ENCODE peak calls at places on chromosomes 11 and 22, in seven cellular contexts. I is mesenchymal stem cell, V is IMR-90, X is trophoblast cell, S is H1, R is H9, F is neuronal stem cell. E is an unnamed sample.

GRCh38 chr11:67268684-67269268 is 2.5 kb downstream of the GRK2 start:
- DNase-seq in S (no peak), I (no peak), X (no peak), F (no peak), R (no peak), V (no peak), E (no peak)

GRCh38 chr11:17476317-17477083 is at the start of gene ABCC8:
- DNase-seq in X (no peak), R (peak), F (no peak), V (no peak), S (no peak), I (no peak), E (peak)

GRCh38 chr11:114166897-114167323 is 107.4 kb downstream of the ZBTB16 start:
- DNase-seq in X (no peak), R (no peak), S (no peak), I (peak), F (no peak), V (peak), E (no peak)

GRCh38 chr11:45983471-45983845 is 61.0 kb downstream of the LARGE2 start:
- DNase-seq in V (no peak), I (no peak), R (no peak), F (no peak), S (no peak), X (no peak), E (no peak)

GRCh38 chr22:28819253-28820096 is 19.1 kb upstream of the XBP1 start:
- DNase-seq in X (no peak), S (no peak), I (no peak), V (no peak), F (no peak), R (no peak), E (no peak)

GRCh38 chr22:35400335-35400680 is 368 bp downstream of the MCM5 start:
- DNase-seq in X (no peak), S (no peak), F (no peak), R (no peak), I (no peak), V (no peak), E (peak)

GRCh38 chr11:95788921-95789505 is 569 bp downstream of the FAM76B start:
- DNase-seq in I (peak), X (peak), S (peak), R (peak), V (peak), F (peak), E (peak)

GRCh38 chr11:57643802-57644201 is 5.9 kb downstream of the YPEL4 start:
- DNase-seq in R (no peak), S (no peak), F (no peak), V (peak), I (peak), X (no peak), E (peak)

GRCh38 chr11:2250041-2250440 is 20.3 kb downstream of the ASCL2 start:
- DNase-seq in I (no peak), F (no peak), X (no peak), V (no peak), R (no peak), S (no peak), E (no peak)

GRCh38 chr22:39292561-39293074 is 26.8 kb downstream of the RPL3 start:
- DNase-seq in R (peak), I (peak), X (peak), F (peak), V (peak), S (peak), E (peak)

GRCh38 chr11:11937957-11938356 is 70.5 kb downstream of the DKK3 start:
- DNase-seq in I (no peak), X (no peak), F (no peak), S (no peak), V (peak), R (no peak), E (no peak)

GRCh38 chr11:74169736-74170458 is 905 bp downstream of the C2CD3 start:
- DNase-seq in S (no peak), I (peak), V (no peak), F (no peak), R (no peak), X (no peak), E (peak)

GRCh38 chr11:47980907-47981621 is 705 bp downstream of the PTPRJ start:
- DNase-seq in R (peak), V (peak), F (peak), X (no peak), S (no peak), I (peak), E (peak)

GRCh38 chr11:108663154-108663877 is 1.6 kb upstream of the DDX10 start:
- DNase-seq in S (no peak), X (no peak), R (no peak), I (no peak), V (no peak), F (no peak), E (no peak)

GRCh38 chr11:96013459-96014213 is 89.7 kb upstream of the MTMR2 start:
- DNase-seq in I (no peak), S (no peak), V (no peak), X (no peak), F (no peak), R (peak), E (peak)

GRCh38 chr22:23283591-23284503 is 103.5 kb downstream of the BCR start:
- DNase-seq in V (no peak), R (no peak), I (no peak), S (no peak), X (no peak), F (no peak), E (no peak)
- H2BK120ac ChIP-seq in V (no peak), R (no peak), I (no peak), S (no peak), X (no peak), F (no peak), E (no peak)

DNA sequence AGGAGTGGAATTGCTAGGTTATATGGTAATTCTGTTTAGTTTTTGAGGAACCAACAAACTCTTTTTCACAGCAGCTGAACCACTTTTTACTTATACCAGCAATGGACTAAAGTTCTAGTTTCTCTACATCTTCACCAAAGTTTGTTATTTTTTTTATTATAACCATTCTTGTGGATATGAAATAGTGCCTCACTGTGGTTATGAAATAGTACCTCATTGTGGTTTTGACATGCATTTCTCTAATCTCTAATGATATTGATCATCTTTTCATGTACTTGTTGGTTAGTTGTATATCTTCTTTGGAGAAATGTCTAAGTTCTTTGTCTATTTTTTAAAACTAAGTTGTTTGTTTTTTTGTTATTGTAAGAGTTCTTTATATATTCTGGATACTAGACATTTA is 27.2 kb downstream of the STIM1 start:
- DNase-seq in V (no peak), S (no peak), I (no peak), F (no peak), R (no peak), X (no peak), E (no peak)
- H2AK5ac ChIP-seq in V (no peak), S (no peak), I (no peak), F (no peak), R (no peak), X (no peak), E (no peak)

GRCh38 chr11:111373590-111373989 is 5.5 kb downstream of the POU2AF1 start:
- DNase-seq in S (no peak), X (no peak), V (no peak), F (no peak), R (no peak), I (no peak), E (no peak)
- H3K27ac ChIP-seq in S (no peak), X (no peak), V (no peak), F (no peak), R (no peak), I (no peak), E (no peak)

GRCh38 chr11:6925636-6926207 is 504 bp upstream of the ZNF215 start:
- DNase-seq in X (peak), R (peak), S (no peak), F (no peak), I (peak), V (peak), E (peak)

GRCh38 chr11:6925007-6925577 is 1.1 kb upstream of the ZNF215 start:
- DNase-seq in R (no peak), X (no peak), F (no peak), I (no peak), V (no peak), S (no peak), E (no peak)

GRCh38 chr11:6928916-6929315 is 2.7 kb downstream of the ZNF215 start:
- DNase-seq in R (no peak), S (no peak), I (no peak), V (no peak), F (no peak), X (no peak), E (no peak)

GRCh38 chr11:6927030-6927617 is 898 bp downstream of the ZNF215 start:
- DNase-seq in X (no peak), R (no peak), I (no peak), V (no peak), S (no peak), F (no peak), E (peak)

DNA sequence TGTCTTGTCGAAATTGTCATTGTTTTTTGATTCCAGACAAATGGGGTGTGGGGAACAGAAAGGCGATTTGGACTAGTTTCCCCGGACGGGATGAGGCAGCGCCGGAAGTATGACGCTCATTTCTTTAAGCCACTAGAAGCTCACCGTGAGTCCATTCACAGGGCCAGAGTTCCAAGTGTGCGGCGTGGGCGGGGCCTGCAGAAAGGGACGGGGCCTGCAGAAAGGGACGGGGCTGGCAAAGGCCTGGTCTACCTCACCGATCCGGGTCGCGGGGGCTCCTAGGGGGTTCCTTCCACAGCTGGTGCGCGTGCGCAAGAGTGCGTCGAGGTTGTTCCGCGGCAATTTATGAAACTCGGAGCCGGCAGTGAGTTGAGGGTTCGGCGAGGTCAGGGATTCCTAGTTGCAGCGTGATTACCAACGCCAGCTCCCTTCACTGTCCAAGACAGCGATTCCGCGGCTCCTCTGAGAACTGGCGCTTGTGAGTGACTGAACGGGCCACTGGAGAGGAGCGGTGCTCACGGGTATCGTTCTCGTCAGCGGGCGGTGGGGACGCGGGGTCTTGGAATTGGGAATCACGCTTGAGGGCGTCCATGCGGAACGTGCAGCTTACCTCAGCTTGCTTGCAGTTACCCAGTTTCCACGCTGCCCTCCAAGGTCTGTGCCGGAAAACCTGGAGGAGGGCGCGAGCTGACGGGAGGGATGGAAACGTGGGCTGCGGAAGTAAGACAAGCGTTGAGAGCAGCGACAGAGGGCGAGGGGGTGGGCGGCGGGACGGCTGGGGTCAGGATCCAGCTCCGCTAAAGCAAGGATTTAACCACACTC is at the start of gene ZNF215:
- DNase-seq in F (peak), X (peak), I (peak), S (peak), R (peak), V (peak), E (peak)
- H2BK120ac ChIP-seq in F (no peak), X (peak), I (no peak), S (peak), R (no peak), V (peak), E (no peak)

GRCh38 chr22:47225931-47226633 is 463.6 kb downstream of the TBC1D22A start:
- DNase-seq in S (no peak), X (no peak), V (no peak), F (no peak), I (no peak), R (peak), E (no peak)
- H2AK5ac ChIP-seq in S (no peak), X (no peak), V (no peak), F (no peak), I (no peak), R (no peak), E (no peak)

GRCh38 chr22:45881524-45881875 is 95.5 kb downstream of the WNT7B start:
- DNase-seq in V (no peak), R (no peak), X (no peak), F (no peak), S (no peak), I (no peak), E (no peak)
- H3K27ac ChIP-seq in V (no peak), R (no peak), X (no peak), F (no peak), S (no peak), I (no peak), E (no peak)

GRCh38 chr22:20565079-20565734 is 57.8 kb downstream of the MED15 start:
- DNase-seq in R (no peak), V (peak), I (peak), F (no peak), X (no peak), S (no peak), E (no peak)

GRCh38 chr22:20567371-20567847 is 60.0 kb downstream of the MED15 start:
- DNase-seq in S (no peak), V (peak), R (no peak), X (peak), I (peak), F (no peak), E (no peak)

GRCh38 chr22:20565761-20566160 is 58.4 kb downstream of the MED15 start:
- DNase-seq in F (no peak), X (no peak), S (no peak), V (no peak), R (no peak), I (no peak), E (no peak)

GRCh38 chr22:20567993-20568417 is 60.6 kb downstream of the MED15 start:
- DNase-seq in R (no peak), X (peak), S (no peak), V (peak), F (no peak), I (peak), E (peak)

DNA sequence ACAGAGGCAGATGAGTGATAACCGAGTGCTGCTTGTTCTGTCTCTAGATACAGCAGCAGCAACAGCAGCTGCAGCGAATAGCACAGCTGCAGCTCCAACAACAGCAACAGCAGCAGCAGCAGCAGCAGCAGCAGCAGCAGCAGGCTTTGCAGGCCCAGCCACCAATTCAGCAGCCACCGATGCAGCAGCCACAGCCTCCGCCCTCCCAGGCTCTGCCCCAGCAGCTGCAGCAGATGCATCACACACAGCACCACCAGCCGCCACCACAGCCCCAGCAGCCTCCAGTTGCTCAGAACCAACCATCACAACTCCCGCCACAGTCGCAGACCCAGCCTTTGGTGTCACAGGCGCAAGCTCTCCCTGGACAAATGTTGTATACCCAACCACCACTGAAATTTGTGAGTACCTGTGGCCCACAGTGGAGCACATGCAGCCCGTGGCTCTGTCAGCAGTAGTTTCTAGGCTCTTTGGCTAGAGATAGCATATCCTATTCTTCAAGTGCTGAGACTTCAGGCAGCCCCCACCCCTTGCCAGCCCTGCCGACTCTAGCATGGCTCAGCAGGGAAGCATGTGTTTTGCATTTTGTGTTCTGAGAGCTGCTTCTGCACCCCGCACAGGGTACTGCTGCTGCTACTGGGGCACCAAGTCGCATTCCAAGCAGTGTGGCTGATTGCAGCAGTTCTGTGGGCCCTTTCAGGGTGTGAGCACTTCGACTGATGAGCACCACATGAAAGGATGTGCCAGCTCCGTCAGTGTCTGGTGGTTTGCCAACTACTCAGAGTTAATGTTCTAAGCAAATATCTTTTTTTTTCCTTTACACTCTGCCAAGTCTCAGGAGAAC is 59.2 kb downstream of the MED15 start:
- DNase-seq in V (peak), X (peak), R (no peak), S (no peak), F (no peak), I (no peak), E (no peak)
- H2BK120ac ChIP-seq in V (no peak), X (no peak), R (no peak), S (no peak), F (no peak), I (no peak), E (no peak)